ENCODE peak calls at places on chromosomes 2 and 18, in six cellular contexts. M is transverse colon; E is astrocyte of the spinal cord; A is activated CD8-positive, alpha-beta memory T cell treated with anti-CD3 and anti-CD28 coated beads for 48 hours; O is RPMI7951; Q is T-helper 9 cell. J is an unnamed sample.

GRCh38 chr2:30235008-30235655 is 3.8 kb downstream of the LBH start:
- DNase-seq in M (no peak), E (no peak), A (no peak), O (no peak), Q (peak; percentile 40), J (no peak)

GRCh38 chr2:145012214-145012670 is 492.3 kb upstream of the ZEB2 start:
- DNase-seq in M (no peak), E (peak; percentile 76), A (no peak), O (peak; percentile 43), Q (no peak), J (peak; percentile 91)

GRCh38 chr2:109098251-109098920 is 30.6 kb upstream of the SH3RF3 start:
- DNase-seq in M (no peak), E (peak; percentile 19), A (no peak), O (peak; percentile 20), Q (no peak), J (peak; percentile 81)

GRCh38 chr18:49319590-49319989 is 140.9 kb downstream of the DYM start:
- DNase-seq in M (no peak), E (peak; percentile 7), A (no peak), O (no peak), Q (no peak), J (no peak)

GRCh38 chr18:36296591-36297418 is 708 bp upstream of the FHOD3 start:
- DNase-seq in M (peak; percentile 36), E (peak; percentile 83), A (no peak), O (peak; percentile 75), Q (no peak), J (peak; percentile 68)

GRCh38 chr18:64807560-64807959 is 658.7 kb upstream of the LINC00305 start:
- DNase-seq in M (no peak), E (no peak), A (no peak), O (no peak), Q (no peak), J (no peak)

GRCh38 chr2:217023611-217024010 is 163.7 kb upstream of the TNP1 start:
- DNase-seq in M (no peak), E (no peak), A (no peak), O (no peak), Q (no peak), J (no peak)

GRCh38 chr2:145688156-145688555 is 1168.2 kb upstream of the ZEB2 start:
- DNase-seq in M (no peak), E (no peak), A (no peak), O (no peak), Q (no peak), J (no peak)

GRCh38 chr2:127576433-127577207 is 41.1 kb downstream of the MYO7B start:
- DNase-seq in M (no peak), E (peak; percentile 35), A (no peak), O (peak; percentile 96), Q (no peak), J (no peak)

GRCh38 chr2:206311026-206311425 is 36.6 kb downstream of the ZDBF2 start:
- DNase-seq in M (no peak), E (no peak), A (no peak), O (no peak), Q (no peak), J (no peak)

GRCh38 chr2:36695746-36696415 is 626 bp upstream of the VIT start:
- DNase-seq in M (no peak), E (peak; percentile 56), A (no peak), O (peak; percentile 69), Q (no peak), J (peak; percentile 70)

GRCh38 chr18:10690376-10690775 is 164.5 kb downstream of the NAPG start:
- DNase-seq in M (no peak), E (no peak), A (no peak), O (no peak), Q (no peak), J (no peak)

GRCh38 chr2:208040199-208041171 is 15.2 kb upstream of the PLEKHM3 start:
- DNase-seq in M (peak; percentile 80), E (peak; percentile 75), A (peak; percentile 23), O (peak; percentile 65), Q (peak; percentile 48), J (peak; percentile 63)

GRCh38 chr2:27596627-27597026 is 13.8 kb downstream of the ZNF512 start:
- DNase-seq in M (no peak), E (no peak), A (no peak), O (no peak), Q (no peak), J (no peak)

GRCh38 chr2:24189551-24189950 is 14.7 kb downstream of the FAM228A start:
- DNase-seq in M (no peak), E (no peak), A (no peak), O (no peak), Q (no peak), J (no peak)

GRCh38 chr2:59985923-59986322 is 567.5 kb downstream of the BCL11A start:
- DNase-seq in M (no peak), E (no peak), A (no peak), O (no peak), Q (no peak), J (no peak)

GRCh38 chr2:128724994-128725393 is 406.3 kb upstream of the HS6ST1 start:
- DNase-seq in M (no peak), E (no peak), A (no peak), O (no peak), Q (no peak), J (no peak)

GRCh38 chr2:46913471-46914381 is 1.9 kb downstream of the MCFD2 start:
- DNase-seq in M (peak; percentile 32), E (peak; percentile 51), A (no peak), O (peak; percentile 85), Q (no peak), J (peak; percentile 59)

GRCh38 chr2:134670955-134671354 is 47.8 kb downstream of the TMEM163 start:
- DNase-seq in M (no peak), E (no peak), A (no peak), O (peak; percentile 47), Q (no peak), J (no peak)

GRCh38 chr2:235523486-235524150 is 29.8 kb downstream of the AGAP1 start:
- DNase-seq in M (no peak), E (no peak), A (no peak), O (no peak), Q (no peak), J (no peak)

GRCh38 chr2:42450136-42450535 is 43.6 kb downstream of the KCNG3 start:
- DNase-seq in M (no peak), E (no peak), A (no peak), O (no peak), Q (no peak), J (no peak)

GRCh38 chr2:7053650-7054262 is 136.5 kb downstream of the RNF144A start:
- DNase-seq in M (no peak), E (no peak), A (no peak), O (no peak), Q (no peak), J (no peak)